ENCODE peak calls at places on chromosomes 7 and 10, in nine cellular contexts. J is kidney tubule cell; B is left colon; E is naive thymus-derived CD4-positive, alpha-beta T cell; X is AG09319; K is cardiac fibroblast; N is psoas muscle; C is stimulated activated CD8-positive, alpha-beta memory T cell treated with anti-CD3 and anti-CD28 coated beads, Interleukin-2, amount 100 ng/mL, for 1 hour; U is activated CD4-positive, alpha-beta T cell treated with anti-CD3 and anti-CD28 coated beads, Interleukin-2, amount 10 ng/mL, durations not matched to agents 7 days and 5 days. A is an unnamed sample.

GRCh38 chr10:130547368-130547767 is 411.2 kb downstream of the GLRX3 start:
- DNase-seq in C (no peak), K (no peak), B (no peak), N (no peak), X (no peak), E (no peak), J (no peak), U (no peak), A (no peak)

GRCh38 chr10:1178506-1178905 is 122.3 kb downstream of the WDR37 start:
- DNase-seq in N (no peak), X (no peak), J (no peak), K (no peak), C (no peak), B (no peak), U (no peak), E (no peak), A (peak)

GRCh38 chr7:123935436-123936381 is 10.7 kb downstream of the SPAM1 start:
- DNase-seq in X (no peak), U (no peak), J (no peak), K (no peak), E (no peak), N (no peak), C (no peak), B (no peak), A (no peak)

GRCh38 chr10:117936136-117936535 is 110.6 kb downstream of the RAB11FIP2 start:
- DNase-seq in C (no peak), E (no peak), N (peak), X (peak), K (peak), J (no peak), U (no peak), B (peak), A (peak)

GRCh38 chr10:822661-823367 is 108.7 kb downstream of the LARP4B start:
- DNase-seq in J (no peak), U (no peak), X (no peak), K (no peak), E (no peak), C (no peak), B (no peak), N (no peak), A (peak)

GRCh38 chr7:51732951-51733350 is 416.3 kb upstream of the COBL start:
- DNase-seq in C (no peak), B (no peak), E (no peak), K (no peak), J (no peak), N (no peak), U (no peak), X (no peak), A (no peak)

GRCh38 chr10:18436902-18437301 is 214.5 kb downstream of the NSUN6 start:
- DNase-seq in N (no peak), C (no peak), K (no peak), U (no peak), X (no peak), E (no peak), J (no peak), B (no peak), A (no peak)

GRCh38 chr10:31745612-31746376 is 182.8 kb downstream of the ARHGAP12 start:
- DNase-seq in K (peak), J (peak), C (peak), E (no peak), B (no peak), X (peak), U (peak), N (no peak), A (no peak)

GRCh38 chr7:44194069-44194468 is 4.8 kb upstream of the GCK start:
- DNase-seq in B (no peak), C (no peak), J (peak), U (no peak), E (no peak), X (no peak), N (no peak), K (peak), A (peak)

A was measured in lower leg skin.